ENCODE peak calls at places on chromosomes 3 and 15, in nine cellular contexts. One of them, this sample, is unnamed.
A peak's percentile ranks its signal among the peaks of the same experiment; 100 is the strongest.

GRCh38 chr3:160667452-160667851 is 9.5 kb upstream of the ARL14 start:
- DNase-seq in iris pigment epithelial cell: peak; percentile 39
- DNase-seq in CD8-positive, alpha-beta memory T cell: no peak
- DNase-seq in stimulated activated naive B cell treated with anti-CD40 and anti-IgM and Interleukin-4, amounts not matched to agents 10 μg/mL and 1 μg/mL and 100 μg/mL, for 72 hours: no peak
- DNase-seq in ACHN: peak; percentile 19
- DNase-seq in WTC11: no peak
- DNase-seq in activated CD8-positive, alpha-beta memory T cell treated with anti-CD3 and anti-CD28 coated beads for 1 hour: no peak
- DNase-seq in choroid plexus epithelial cell: peak; percentile 27
- DNase-seq in Karpas-422: no peak
- DNase-seq in this sample: no peak

GRCh38 chr15:70998319-70998718 is 105.7 kb downstream of the LRRC49 start:
- DNase-seq in iris pigment epithelial cell: no peak
- DNase-seq in CD8-positive, alpha-beta memory T cell: no peak
- DNase-seq in stimulated activated naive B cell treated with anti-CD40 and anti-IgM and Interleukin-4, amounts not matched to agents 10 μg/mL and 1 μg/mL and 100 μg/mL, for 72 hours: no peak
- DNase-seq in ACHN: no peak
- DNase-seq in WTC11: no peak
- DNase-seq in activated CD8-positive, alpha-beta memory T cell treated with anti-CD3 and anti-CD28 coated beads for 1 hour: no peak
- DNase-seq in choroid plexus epithelial cell: no peak
- DNase-seq in Karpas-422: no peak
- DNase-seq in this sample: no peak

GRCh38 chr3:170869645-170870593 is at the start of gene RPL22L1:
- DNase-seq in iris pigment epithelial cell: peak; percentile 96
- DNase-seq in CD8-positive, alpha-beta memory T cell: peak; percentile 91
- DNase-seq in stimulated activated naive B cell treated with anti-CD40 and anti-IgM and Interleukin-4, amounts not matched to agents 10 μg/mL and 1 μg/mL and 100 μg/mL, for 72 hours: peak; percentile 92
- DNase-seq in ACHN: peak; percentile 94
- DNase-seq in WTC11: peak; percentile 91
- DNase-seq in activated CD8-positive, alpha-beta memory T cell treated with anti-CD3 and anti-CD28 coated beads for 1 hour: peak; percentile 84
- DNase-seq in choroid plexus epithelial cell: peak; percentile 97
- DNase-seq in Karpas-422: peak; percentile 98
- DNase-seq in this sample: no peak

GRCh38 chr3:77139665-77140064 is 99.8 kb downstream of the ROBO2 start:
- DNase-seq in iris pigment epithelial cell: no peak
- DNase-seq in CD8-positive, alpha-beta memory T cell: no peak
- DNase-seq in stimulated activated naive B cell treated with anti-CD40 and anti-IgM and Interleukin-4, amounts not matched to agents 10 μg/mL and 1 μg/mL and 100 μg/mL, for 72 hours: no peak
- DNase-seq in ACHN: no peak
- DNase-seq in WTC11: no peak
- DNase-seq in activated CD8-positive, alpha-beta memory T cell treated with anti-CD3 and anti-CD28 coated beads for 1 hour: no peak
- DNase-seq in choroid plexus epithelial cell: no peak
- DNase-seq in Karpas-422: no peak
- DNase-seq in this sample: no peak

GRCh38 chr15:84784262-84784661 is 32.9 kb upstream of the ALPK3 start:
- DNase-seq in iris pigment epithelial cell: no peak
- DNase-seq in CD8-positive, alpha-beta memory T cell: no peak
- DNase-seq in stimulated activated naive B cell treated with anti-CD40 and anti-IgM and Interleukin-4, amounts not matched to agents 10 μg/mL and 1 μg/mL and 100 μg/mL, for 72 hours: no peak
- DNase-seq in ACHN: no peak
- DNase-seq in WTC11: no peak
- DNase-seq in activated CD8-positive, alpha-beta memory T cell treated with anti-CD3 and anti-CD28 coated beads for 1 hour: no peak
- DNase-seq in choroid plexus epithelial cell: no peak
- DNase-seq in Karpas-422: no peak
- DNase-seq in this sample: no peak

GRCh38 chr3:63141-63845 is 133.3 kb upstream of the CHL1 start:
- DNase-seq in iris pigment epithelial cell: no peak
- DNase-seq in CD8-positive, alpha-beta memory T cell: no peak
- DNase-seq in stimulated activated naive B cell treated with anti-CD40 and anti-IgM and Interleukin-4, amounts not matched to agents 10 μg/mL and 1 μg/mL and 100 μg/mL, for 72 hours: no peak
- DNase-seq in ACHN: no peak
- DNase-seq in WTC11: no peak
- DNase-seq in activated CD8-positive, alpha-beta memory T cell treated with anti-CD3 and anti-CD28 coated beads for 1 hour: no peak
- DNase-seq in choroid plexus epithelial cell: no peak
- DNase-seq in Karpas-422: no peak
- DNase-seq in this sample: no peak

GRCh38 chr3:64561503-64561810 is 126.3 kb downstream of the ADAMTS9 start:
- DNase-seq in iris pigment epithelial cell: no peak
- DNase-seq in CD8-positive, alpha-beta memory T cell: no peak
- DNase-seq in stimulated activated naive B cell treated with anti-CD40 and anti-IgM and Interleukin-4, amounts not matched to agents 10 μg/mL and 1 μg/mL and 100 μg/mL, for 72 hours: no peak
- DNase-seq in ACHN: no peak
- DNase-seq in WTC11: no peak
- DNase-seq in activated CD8-positive, alpha-beta memory T cell treated with anti-CD3 and anti-CD28 coated beads for 1 hour: no peak
- DNase-seq in choroid plexus epithelial cell: no peak
- DNase-seq in Karpas-422: no peak
- DNase-seq in this sample: no peak

GRCh38 chr3:60812544-60812943 is 438.7 kb downstream of the FHIT start:
- DNase-seq in iris pigment epithelial cell: no peak
- DNase-seq in CD8-positive, alpha-beta memory T cell: no peak
- DNase-seq in stimulated activated naive B cell treated with anti-CD40 and anti-IgM and Interleukin-4, amounts not matched to agents 10 μg/mL and 1 μg/mL and 100 μg/mL, for 72 hours: no peak
- DNase-seq in ACHN: no peak
- DNase-seq in WTC11: no peak
- DNase-seq in activated CD8-positive, alpha-beta memory T cell treated with anti-CD3 and anti-CD28 coated beads for 1 hour: no peak
- DNase-seq in choroid plexus epithelial cell: no peak
- DNase-seq in Karpas-422: no peak
- DNase-seq in this sample: no peak

GRCh38 chr3:98735761-98736269 is 27.3 kb upstream of the ST3GAL6 start:
- DNase-seq in iris pigment epithelial cell: peak; percentile 29
- DNase-seq in CD8-positive, alpha-beta memory T cell: no peak
- DNase-seq in stimulated activated naive B cell treated with anti-CD40 and anti-IgM and Interleukin-4, amounts not matched to agents 10 μg/mL and 1 μg/mL and 100 μg/mL, for 72 hours: no peak
- DNase-seq in ACHN: no peak
- DNase-seq in WTC11: no peak
- DNase-seq in activated CD8-positive, alpha-beta memory T cell treated with anti-CD3 and anti-CD28 coated beads for 1 hour: no peak
- DNase-seq in choroid plexus epithelial cell: no peak
- DNase-seq in Karpas-422: no peak
- DNase-seq in this sample: no peak

GRCh38 chr15:26260517-26261133 is 397.5 kb upstream of the ATP10A start:
- DNase-seq in iris pigment epithelial cell: peak; percentile 11
- DNase-seq in CD8-positive, alpha-beta memory T cell: peak; percentile 12
- DNase-seq in stimulated activated naive B cell treated with anti-CD40 and anti-IgM and Interleukin-4, amounts not matched to agents 10 μg/mL and 1 μg/mL and 100 μg/mL, for 72 hours: peak; percentile 9
- DNase-seq in ACHN: peak; percentile 32
- DNase-seq in WTC11: peak; percentile 71
- DNase-seq in activated CD8-positive, alpha-beta memory T cell treated with anti-CD3 and anti-CD28 coated beads for 1 hour: no peak
- DNase-seq in choroid plexus epithelial cell: peak; percentile 3
- DNase-seq in Karpas-422: peak; percentile 72
- DNase-seq in this sample: no peak

GRCh38 chr15:40782609-40783227 is 12.9 kb downstream of the C15orf62 start:
- DNase-seq in iris pigment epithelial cell: peak; percentile 22
- DNase-seq in CD8-positive, alpha-beta memory T cell: peak; percentile 73
- DNase-seq in stimulated activated naive B cell treated with anti-CD40 and anti-IgM and Interleukin-4, amounts not matched to agents 10 μg/mL and 1 μg/mL and 100 μg/mL, for 72 hours: peak; percentile 68
- DNase-seq in ACHN: peak; percentile 61
- DNase-seq in WTC11: peak; percentile 75
- DNase-seq in activated CD8-positive, alpha-beta memory T cell treated with anti-CD3 and anti-CD28 coated beads for 1 hour: no peak
- DNase-seq in choroid plexus epithelial cell: peak; percentile 25
- DNase-seq in Karpas-422: peak; percentile 91
- DNase-seq in this sample: no peak